ENCODE peak calls at places on chromosomes 16 and 17, in seven cellular contexts. G is OCI-LY7, L is lower leg skin, R is adipocyte, E is psoas muscle, Y is fibroblast of mammary gland, J is endodermal cell. C is an unnamed sample.

GRCh38 chr17:13909901-13910519 is 159.3 kb upstream of the COX10 start:
- DNase-seq in G (no peak), L (no peak), R (no peak), E (no peak), Y (no peak), J (no peak), C (peak; percentile 31)

GRCh38 chr16:64047207-64047606 is 1074.7 kb downstream of the CDH11 start:
- DNase-seq in G (no peak), L (no peak), R (no peak), E (no peak), Y (no peak), J (no peak), C (no peak)

GRCh38 chr17:37826497-37827115 is 81.7 kb upstream of the HNF1B start:
- DNase-seq in G (peak; percentile 72), L (peak; percentile 67), R (no peak), E (no peak), Y (no peak), J (peak; percentile 53), C (no peak)

GRCh38 chr16:28499854-28500253 is 5.4 kb downstream of the APOBR start:
- DNase-seq in G (no peak), L (no peak), R (no peak), E (no peak), Y (no peak), J (no peak), C (no peak)

GRCh38 chr16:4283939-4284338 is 11.1 kb upstream of the TFAP4 start:
- DNase-seq in G (no peak), L (no peak), R (no peak), E (no peak), Y (peak; percentile 68), J (no peak), C (no peak)

GRCh38 chr17:31067699-31068184 is 27.0 kb upstream of the NF1 start:
- DNase-seq in G (no peak), L (no peak), R (peak; percentile 82), E (no peak), Y (peak; percentile 90), J (no peak), C (no peak)

GRCh38 chr16:62077998-62078397 is 41.8 kb upstream of the CDH8 start:
- DNase-seq in G (no peak), L (no peak), R (no peak), E (no peak), Y (no peak), J (peak; percentile 91), C (no peak)

GRCh38 chr17:9409430-9409829 is 166.2 kb downstream of the STX8 start:
- DNase-seq in G (no peak), L (no peak), R (peak; percentile 45), E (no peak), Y (peak; percentile 54), J (no peak), C (no peak)

GRCh38 chr17:34886831-34887230 is 74.4 kb downstream of the CCT6B start:
- DNase-seq in G (peak; percentile 2), L (peak; percentile 28), R (no peak), E (no peak), Y (no peak), J (peak; percentile 77), C (no peak)

GRCh38 chr16:85062728-85063336 is 35.2 kb downstream of the KIAA0513 start:
- DNase-seq in G (no peak), L (no peak), R (no peak), E (no peak), Y (no peak), J (no peak), C (no peak)

GRCh38 chr17:67377727-67378443 is 804 bp downstream of the PITPNC1 start:
- DNase-seq in G (peak; percentile 84), L (peak; percentile 91), R (peak; percentile 78), E (peak; percentile 49), Y (no peak), J (peak; percentile 93), C (no peak)

GRCh38 chr17:60586288-60586974 is 13.6 kb upstream of the PPM1D start:
- DNase-seq in G (peak; percentile 10), L (no peak), R (no peak), E (no peak), Y (no peak), J (peak; percentile 85), C (no peak)

GRCh38 chr17:22515599-22515998 is 823.3 kb downstream of the KCNJ18 start:
- DNase-seq in G (no peak), L (peak; percentile 25), R (no peak), E (no peak), Y (no peak), J (no peak), C (no peak)

GRCh38 chr17:64496348-64496785 is 487 bp downstream of the POLG2 start:
- DNase-seq in G (peak; percentile 13), L (no peak), R (peak; percentile 48), E (no peak), Y (no peak), J (no peak), C (no peak)

GRCh38 chr16:69351309-69352027 is at the start of gene TMED6:
- DNase-seq in G (no peak), L (peak; percentile 62), R (no peak), E (no peak), Y (no peak), J (no peak), C (no peak)

GRCh38 chr17:11122908-11123307 is 118.1 kb upstream of the SHISA6 start:
- DNase-seq in G (no peak), L (no peak), R (no peak), E (peak; percentile 20), Y (no peak), J (no peak), C (no peak)

GRCh38 chr17:67212716-67213417 is 32.1 kb downstream of the HELZ start:
- DNase-seq in G (no peak), L (no peak), R (peak; percentile 70), E (no peak), Y (peak; percentile 64), J (peak; percentile 26), C (no peak)

DNA sequence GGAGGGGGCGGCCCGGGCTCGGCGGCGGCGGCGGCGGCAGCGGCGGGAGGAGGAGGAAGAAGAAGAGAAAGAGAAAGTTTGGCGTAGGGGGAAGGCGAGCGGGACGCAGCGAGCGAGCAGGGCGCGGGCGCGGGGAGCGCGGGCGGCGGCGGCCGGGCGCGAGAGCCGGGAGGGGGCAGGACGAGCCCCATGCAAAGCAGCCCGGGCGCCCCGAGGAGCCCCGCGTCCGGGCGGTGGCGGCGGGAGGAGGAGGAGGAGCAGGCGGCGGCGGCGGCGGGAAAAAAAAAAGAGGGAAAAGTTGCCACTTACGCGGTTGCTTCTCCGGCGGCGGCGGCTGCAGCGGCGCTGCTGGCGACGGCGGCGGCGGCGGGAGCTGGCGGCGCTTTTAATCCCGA is 10.3 kb upstream of the ZFHX3 start:
- DNase-seq in G (peak; percentile 72), L (no peak), R (peak; percentile 78), E (peak; percentile 63), Y (no peak), J (peak; percentile 69), C (no peak)
- H3K4me3 ChIP-seq in G (peak overlapping the region; percentile 85), L (peak overlapping the region; percentile 73), R (peak overlapping the region; percentile 63), E (peak overlapping the region; percentile 88), Y (peak overlapping the region; percentile 62), J (no peak overlapping the region), C (peak overlapping the region; percentile 83)

DNA sequence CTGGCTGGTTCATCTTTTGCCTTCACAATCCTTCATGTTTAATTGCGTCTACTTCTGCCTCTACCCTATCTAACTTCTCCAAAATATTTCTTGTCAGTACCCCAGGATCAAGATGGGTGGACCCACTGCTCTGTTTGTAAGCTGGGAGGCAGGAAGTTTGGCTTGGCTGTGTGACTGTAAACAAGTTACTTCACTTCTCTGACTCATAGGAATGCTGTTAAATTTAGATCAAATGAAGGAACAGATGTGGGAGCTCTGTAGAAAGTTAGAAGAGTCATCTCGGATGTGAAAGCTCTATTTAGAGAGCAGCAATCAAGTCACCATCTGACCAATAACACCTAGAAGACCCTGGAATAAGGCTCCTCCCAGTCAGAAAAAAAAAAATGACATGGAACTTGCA is 55.2 kb upstream of the MRTFB start:
- DNase-seq in G (no peak), L (peak; percentile 88), R (peak; percentile 90), E (no peak), Y (peak; percentile 97), J (no peak), C (no peak)
- H3K4me3 ChIP-seq in G (no peak overlapping the region), L (no peak overlapping the region), R (no peak overlapping the region), E (peak overlapping the region; percentile 28), Y (no peak overlapping the region), J (no peak overlapping the region), C (peak overlapping the region; percentile 36)

GRCh38 chr16:31262084-31262483 is 2.3 kb downstream of the ITGAM start:
- DNase-seq in G (no peak), L (no peak), R (no peak), E (no peak), Y (no peak), J (no peak), C (no peak)

GRCh38 chr16:31256466-31256865 is 3.3 kb upstream of the ITGAM start:
- DNase-seq in G (no peak), L (no peak), R (no peak), E (no peak), Y (no peak), J (no peak), C (no peak)

GRCh38 chr16:31258366-31258765 is 1.4 kb upstream of the ITGAM start:
- DNase-seq in G (no peak), L (peak; percentile 65), R (no peak), E (no peak), Y (no peak), J (no peak), C (no peak)

GRCh38 chr16:31265329-31266245 is 5.8 kb downstream of the ITGAM start:
- DNase-seq in G (no peak), L (peak; percentile 82), R (no peak), E (peak; percentile 19), Y (peak; percentile 14), J (peak; percentile 75), C (no peak)

GRCh38 chr16:31260136-31260931 is 559 bp downstream of the ITGAM start:
- DNase-seq in G (no peak), L (no peak), R (no peak), E (no peak), Y (no peak), J (no peak), C (no peak)
- H3K4me3 ChIP-seq in G (no peak overlapping the region), L (no peak overlapping the region), R (no peak overlapping the region), E (peak overlapping the region; percentile 29), Y (no peak overlapping the region), J (no peak overlapping the region), C (peak overlapping the region; percentile 38)

GRCh38 chr16:22633280-22633679 is 122.6 kb downstream of the NPIPB5 start:
- DNase-seq in G (no peak), L (no peak), R (no peak), E (no peak), Y (no peak), J (peak; percentile 53), C (no peak)

GRCh38 chr16:22635801-22636200 is 125.1 kb downstream of the NPIPB5 start:
- DNase-seq in G (no peak), L (no peak), R (no peak), E (no peak), Y (no peak), J (peak; percentile 69), C (no peak)

GRCh38 chr16:22634913-22635312 is 124.2 kb downstream of the NPIPB5 start:
- DNase-seq in G (no peak), L (no peak), R (no peak), E (no peak), Y (no peak), J (peak; percentile 93), C (no peak)

GRCh38 chr16:22633794-22634193 is 123.1 kb downstream of the NPIPB5 start:
- DNase-seq in G (no peak), L (no peak), R (no peak), E (no peak), Y (no peak), J (peak; percentile 56), C (no peak)

DNA sequence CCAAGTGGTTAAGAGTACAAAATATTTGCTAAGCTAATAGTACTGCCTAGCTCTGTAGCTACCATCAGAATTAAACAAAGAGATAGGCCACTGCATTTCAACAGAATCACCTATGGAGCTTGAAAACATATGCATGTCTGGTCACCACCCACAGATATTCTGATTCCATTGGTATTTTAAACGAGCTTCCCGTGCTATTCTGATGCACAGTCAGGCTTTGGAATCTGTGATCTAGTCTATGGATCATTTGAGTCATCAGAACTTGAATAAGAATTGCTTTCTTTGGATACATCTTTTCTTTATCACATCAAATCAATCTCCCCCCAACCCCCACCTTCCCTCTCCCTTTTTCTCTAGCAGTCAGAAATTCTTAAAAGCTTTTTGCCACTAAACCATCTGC is 124.7 kb downstream of the NPIPB5 start:
- DNase-seq in G (no peak), L (no peak), R (no peak), E (no peak), Y (peak; percentile 48), J (no peak), C (no peak)
- H3K4me3 ChIP-seq in G (no peak overlapping the region), L (no peak overlapping the region), R (no peak overlapping the region), E (no peak overlapping the region), Y (no peak overlapping the region), J (no peak overlapping the region), C (no peak overlapping the region)

C was measured in esophagus muscularis mucosa.